ENCODE peak calls at places on chromosomes 4 and X, in seven cellular contexts. S is GM12878, R is HepG2, V is body of pancreas, T is IMR-90, D is K562, C is heart left ventricle. Z is an unnamed sample.

GRCh38 chr4:41212221-41213203 is 1.8 kb downstream of the APBB2 start:
- ATAC-seq in S (peak; percentile 65), R (peak; percentile 3), V (no peak), T (no peak), D (no peak), C (peak; percentile 13), Z (no peak)

GRCh38 chr4:113604955-113605354 is 156.6 kb downstream of the CAMK2D start:
- ATAC-seq in S (no peak), R (no peak), V (no peak), T (peak; percentile 58), D (no peak), C (no peak), Z (no peak)

GRCh38 chr4:113411496-113411938 is 350.0 kb downstream of the CAMK2D start:
- ATAC-seq in S (no peak), R (peak; percentile 71), V (peak; percentile 30), T (peak; percentile 92), D (no peak), C (peak; percentile 70), Z (peak; percentile 60)

GRCh38 chrX:15055146-15055930 is 182.1 kb downstream of the MOSPD2 start:
- ATAC-seq in S (no peak), R (no peak), V (no peak), T (peak; percentile 57), D (no peak), C (no peak), Z (no peak)

GRCh38 chr4:121594796-121595526 is 101.8 kb downstream of the ANXA5 start:
- ATAC-seq in S (no peak), R (no peak), V (peak; percentile 76), T (no peak), D (no peak), C (peak; percentile 95), Z (peak; percentile 80)

GRCh38 chrX:35380808-35381700 is 417.1 kb upstream of the MAGEB16 start:
- ATAC-seq in S (peak; percentile 90), R (no peak), V (no peak), T (no peak), D (no peak), C (no peak), Z (no peak)

GRCh38 chrX:13719192-13719856 is 15.1 kb downstream of the TRAPPC2 start:
- ATAC-seq in S (no peak), R (no peak), V (no peak), T (no peak), D (no peak), C (peak; percentile 28), Z (peak; percentile 49)

GRCh38 chr4:95603393-95603792 is 54.6 kb upstream of the UNC5C start:
- ATAC-seq in S (no peak), R (no peak), V (no peak), T (no peak), D (no peak), C (no peak), Z (no peak)

GRCh38 chrX:23787745-23788118 is 4.8 kb downstream of the SAT1 start:
- ATAC-seq in S (no peak), R (no peak), V (no peak), T (no peak), D (no peak), C (no peak), Z (no peak)

GRCh38 chr4:78566834-78567501 is 15.4 kb downstream of the ANXA3 start:
- ATAC-seq in S (peak; percentile 90), R (no peak), V (no peak), T (no peak), D (peak; percentile 65), C (no peak), Z (no peak)

GRCh38 chrX:68694429-68695205 is 47.2 kb downstream of the STARD8 start:
- ATAC-seq in S (no peak), R (no peak), V (peak; percentile 25), T (no peak), D (peak; percentile 33), C (no peak), Z (no peak)

GRCh38 chr4:147814334-147814733 is 82.4 kb downstream of the ARHGAP10 start:
- ATAC-seq in S (no peak), R (no peak), V (no peak), T (no peak), D (no peak), C (no peak), Z (no peak)

GRCh38 chr4:52106701-52107100 is 55.6 kb downstream of the SPATA18 start:
- ATAC-seq in S (no peak), R (no peak), V (no peak), T (peak; percentile 32), D (no peak), C (no peak), Z (no peak)

GRCh38 chr4:6538111-6538510 is 36.9 kb upstream of the MAN2B2 start:
- ATAC-seq in S (no peak), R (no peak), V (no peak), T (no peak), D (no peak), C (no peak), Z (no peak)

GRCh38 chrX:108439434-108439883 is at the start of gene COL4A5:
- ATAC-seq in S (no peak), R (peak; percentile 80), V (peak; percentile 77), T (peak; percentile 73), D (peak; percentile 92), C (peak; percentile 91), Z (peak; percentile 80)

GRCh38 chr4:54227261-54228063 is 1.6 kb upstream of the PDGFRA start:
- ATAC-seq in S (peak; percentile 40), R (peak; percentile 52), V (peak; percentile 3), T (peak; percentile 6), D (peak; percentile 28), C (peak; percentile 25), Z (peak; percentile 16)

GRCh38 chr4:54228064-54228527 is 997 bp upstream of the PDGFRA start:
- ATAC-seq in S (peak; percentile 76), R (peak; percentile 55), V (peak; percentile 41), T (peak; percentile 48), D (peak; percentile 91), C (peak; percentile 73), Z (peak; percentile 52)

GRCh38 chr4:54229631-54230478 is 762 bp downstream of the PDGFRA start:
- ATAC-seq in S (no peak), R (no peak), V (no peak), T (no peak), D (no peak), C (no peak), Z (no peak)

GRCh38 chr4:54230479-54231418 is 1.7 kb downstream of the PDGFRA start:
- ATAC-seq in S (no peak), R (no peak), V (no peak), T (no peak), D (no peak), C (no peak), Z (peak; percentile 3)

GRCh38 chr4:54228563-54229501 is at the start of gene PDGFRA:
- ATAC-seq in S (no peak), R (no peak), V (no peak), T (peak; percentile 2), D (no peak), C (peak; percentile 41), Z (peak; percentile 55)
- TF ChIP-seq POLR2A in S (no peak), R (no peak), V (peak; percentile 36), T (peak; percentile 4), D (no peak), C (no peak), Z (peak; percentile 43)

GRCh38 chrX:39667191-39667590 is 430.6 kb downstream of the BCOR start:
- ATAC-seq in S (no peak), R (no peak), V (no peak), T (no peak), D (no peak), C (peak; percentile 83), Z (no peak)
- TF ChIP-seq POLR2A in S (no peak), R (no peak), V (no peak), T (no peak), D (no peak), C (no peak), Z (no peak)

GRCh38 chr4:127783971-127784519 is 1.9 kb downstream of the HSPA4L start:
- ATAC-seq in S (no peak), R (no peak), V (no peak), T (no peak), D (peak; percentile 1), C (no peak), Z (no peak)

GRCh38 chr4:127782025-127782274 is 172 bp upstream of the HSPA4L start:
- ATAC-seq in S (peak; percentile 89), R (no peak), V (peak; percentile 90), T (peak; percentile 95), D (peak; percentile 93), C (peak; percentile 97), Z (peak; percentile 93)

GRCh38 chr4:127782275-127783025 is at the start of gene HSPA4L:
- ATAC-seq in S (peak; percentile 54), R (peak; percentile 95), V (peak; percentile 39), T (peak; percentile 50), D (peak; percentile 62), C (peak; percentile 52), Z (peak; percentile 54)

GRCh38 chr4:127781303-127782024 is 658 bp upstream of the HSPA4L start:
- ATAC-seq in S (peak; percentile 60), R (no peak), V (peak; percentile 51), T (peak; percentile 60), D (peak; percentile 47), C (peak; percentile 69), Z (peak; percentile 78)

DNA sequence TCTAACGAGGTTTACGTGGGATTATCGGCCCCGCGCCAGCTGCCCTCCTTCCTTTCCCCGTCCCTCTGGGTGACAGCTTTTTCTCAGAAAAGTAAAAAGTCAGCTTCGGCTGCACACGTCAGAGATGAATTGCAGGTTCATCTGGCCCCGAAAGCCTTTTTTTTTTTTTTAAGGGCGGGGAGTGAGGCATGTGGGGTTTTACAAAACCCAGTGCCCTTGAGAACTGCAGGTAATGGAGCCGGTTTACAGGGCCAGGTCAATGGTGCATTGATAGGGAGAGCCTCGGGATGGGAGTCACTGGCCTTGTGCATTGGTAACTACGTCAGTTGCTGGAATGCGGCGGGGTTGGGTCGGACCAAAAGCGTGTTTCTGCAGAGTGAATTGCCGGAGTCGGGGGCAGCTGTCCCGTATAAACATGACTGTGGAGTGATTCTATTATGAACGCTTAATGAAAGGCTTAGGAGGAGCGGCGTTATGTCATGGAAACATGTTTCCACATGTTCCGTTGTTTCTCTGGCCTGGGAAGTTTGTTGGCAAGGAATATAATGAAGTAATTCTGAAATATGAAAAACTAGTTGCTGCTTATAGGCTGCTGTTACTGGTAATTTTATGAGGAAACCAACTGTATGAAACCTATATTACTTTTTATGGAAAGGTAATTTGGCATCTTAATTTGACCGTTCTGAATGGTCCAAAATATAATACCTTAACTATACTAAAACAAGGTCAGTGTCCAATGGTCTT is 1.1 kb downstream of the HSPA4L start:
- ATAC-seq in S (peak; percentile 38), R (peak; percentile 79), V (peak; percentile 67), T (peak; percentile 11), D (peak; percentile 53), C (peak; percentile 73), Z (peak; percentile 49)
- TF ChIP-seq POLR2A in S (no peak), R (peak; percentile 71), V (peak; percentile 78), T (no peak), D (no peak), C (no peak), Z (no peak)

DNA sequence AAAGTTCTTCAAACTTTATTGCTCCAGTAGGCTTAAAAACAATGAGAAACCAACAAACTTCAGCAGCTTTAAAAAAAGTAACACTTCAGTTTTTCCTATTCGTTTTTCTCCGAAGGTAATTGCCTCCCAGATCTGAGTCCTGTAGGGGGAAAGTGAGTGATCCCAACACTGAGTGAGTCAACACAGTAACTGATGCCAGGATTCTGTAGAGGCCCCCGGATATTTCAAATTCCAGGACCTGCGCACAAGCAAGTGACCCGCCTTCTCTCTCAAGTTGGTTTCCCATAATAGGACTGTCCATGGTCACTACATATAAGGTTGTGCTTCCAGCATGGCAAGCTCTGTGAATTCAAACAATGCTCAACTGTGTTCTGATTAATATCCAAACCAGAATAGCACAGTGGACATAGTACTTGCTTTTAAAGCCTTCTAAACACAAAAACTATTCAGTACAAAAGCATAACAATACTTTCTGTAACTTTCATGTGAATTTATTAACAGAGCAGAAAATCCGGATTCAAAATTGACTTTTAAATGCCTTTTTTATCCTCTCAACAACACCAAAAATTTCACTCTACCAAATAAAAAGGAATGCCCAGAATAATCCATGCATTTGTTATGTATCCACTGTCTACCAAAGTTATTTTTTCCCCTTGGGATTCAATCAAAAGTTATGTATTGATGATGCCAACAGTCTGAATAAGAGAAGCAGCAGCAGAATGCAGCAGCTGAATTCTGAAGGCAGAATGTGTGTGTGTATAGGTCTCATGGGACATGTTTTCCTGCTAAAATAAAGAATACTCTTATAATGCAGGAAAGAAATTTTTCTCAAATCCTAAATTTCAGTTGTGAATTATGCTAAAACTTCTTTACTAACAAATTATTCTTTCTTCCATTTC is at the start of gene DMD:
- ATAC-seq in S (no peak), R (no peak), V (peak; percentile 86), T (peak; percentile 92), D (no peak), C (peak; percentile 96), Z (peak; percentile 96)
- TF ChIP-seq POLR2A in S (no peak), R (no peak), V (peak; percentile 40), T (no peak), D (no peak), C (peak; percentile 25), Z (peak; percentile 29)